ENCODE peak calls at places on chromosomes 7 and 10, in seven cellular contexts. O is transverse colon, D is A549, W is PC-3, Y is GM12864, E is chondrocyte, G is tibial artery. A is an unnamed sample.

GRCh38 chr7:144785491-144785890 is 50.4 kb downstream of the TPK1 start:
- DNase-seq in G (no peak), O (no peak), E (no peak), Y (no peak), D (no peak), W (no peak), A (no peak)

GRCh38 chr7:114851406-114852025 is 70.4 kb upstream of the MDFIC start:
- DNase-seq in D (no peak), E (no peak), W (no peak), O (no peak), G (no peak), Y (no peak), A (no peak)

GRCh38 chr10:69295027-69295426 is 16.7 kb downstream of the HK1 start:
- DNase-seq in O (no peak), W (no peak), E (no peak), G (no peak), D (no peak), Y (no peak), A (no peak)

GRCh38 chr7:106589495-106589879 is 71.5 kb downstream of the CCDC71L start:
- DNase-seq in Y (no peak), W (no peak), G (no peak), O (no peak), D (no peak), E (no peak), A (no peak)

GRCh38 chr7:110448918-110449317 is 642.0 kb upstream of the LRRN3 start:
- DNase-seq in Y (no peak), W (no peak), O (no peak), E (no peak), G (no peak), D (no peak), A (peak; percentile 15)

GRCh38 chr10:43203491-43204393 is 63.1 kb downstream of the RASGEF1A start:
- DNase-seq in G (peak; percentile 19), D (no peak), O (no peak), W (no peak), Y (no peak), E (peak; percentile 71), A (no peak)

GRCh38 chr7:140525741-140526140 is 46.4 kb upstream of the MKRN1 start:
- DNase-seq in W (peak; percentile 83), O (peak; percentile 63), G (no peak), D (no peak), Y (no peak), E (no peak), A (no peak)

GRCh38 chr7:102321351-102322201 is 34.7 kb downstream of the SPDYE6 start:
- DNase-seq in Y (no peak), E (no peak), O (peak; percentile 33), W (no peak), G (no peak), D (no peak), A (peak; percentile 65)

GRCh38 chr10:119199231-119199992 is 8.0 kb upstream of the GRK5 start:
- DNase-seq in O (peak; percentile 63), E (no peak), W (peak; percentile 70), D (peak; percentile 68), Y (no peak), G (peak; percentile 54), A (peak; percentile 63)

GRCh38 chr7:36895112-36895511 is 170.8 kb upstream of the AOAH start:
- DNase-seq in W (peak; percentile 57), G (no peak), Y (no peak), D (no peak), E (no peak), O (no peak), A (no peak)

GRCh38 chr7:132152490-132152889 is 423.8 kb downstream of the PLXNA4 start:
- DNase-seq in O (no peak), D (no peak), G (no peak), E (no peak), W (no peak), Y (no peak), A (no peak)

GRCh38 chr7:107661081-107661864 is 645 bp downstream of the SLC26A4 start:
- DNase-seq in D (no peak), Y (no peak), G (peak; percentile 30), O (peak; percentile 52), E (peak; percentile 89), W (peak; percentile 39), A (peak; percentile 43)

GRCh38 chr7:17131983-17132655 is 166.3 kb upstream of the AHR start:
- DNase-seq in W (no peak), G (no peak), Y (no peak), E (no peak), O (no peak), D (no peak), A (no peak)

GRCh38 chr10:22335204-22335956 is 9.9 kb upstream of the SPAG6 start:
- DNase-seq in O (peak; percentile 61), G (peak; percentile 39), Y (no peak), E (no peak), D (peak; percentile 52), W (peak; percentile 26), A (peak; percentile 90)

GRCh38 chr7:105268511-105269392 is 120.0 kb downstream of the SRPK2 start:
- DNase-seq in D (peak; percentile 58), W (peak; percentile 54), E (no peak), O (no peak), Y (no peak), G (no peak), A (peak; percentile 54)

GRCh38 chr10:119786117-119786769 is 60.4 kb downstream of the INPP5F start:
- DNase-seq in E (no peak), Y (no peak), D (no peak), O (no peak), G (no peak), W (peak; percentile 32), A (no peak)

GRCh38 chr10:124992462-124993344 is 50.8 kb downstream of the ZRANB1 start:
- DNase-seq in Y (no peak), W (peak; percentile 68), E (peak; percentile 77), G (peak; percentile 81), O (peak; percentile 54), D (no peak), A (peak; percentile 20)

GRCh38 chr10:124909563-124909962 is 32.4 kb upstream of the ZRANB1 start:
- DNase-seq in E (no peak), Y (no peak), O (no peak), W (no peak), D (no peak), G (no peak), A (no peak)

GRCh38 chr10:15725603-15726002 is 5.9 kb upstream of the ITGA8 start:
- DNase-seq in G (peak; percentile 31), D (peak; percentile 44), Y (no peak), O (peak; percentile 12), W (peak; percentile 48), E (no peak), A (peak; percentile 69)

GRCh38 chr10:125016123-125016522 is 74.2 kb downstream of the ZRANB1 start:
- DNase-seq in Y (no peak), G (peak; percentile 90), O (no peak), W (no peak), D (no peak), E (no peak), A (no peak)

GRCh38 chr7:39184387-39184786 is 206.7 kb downstream of the POU6F2 start:
- DNase-seq in W (peak; percentile 5), D (no peak), G (no peak), Y (peak; percentile 19), E (no peak), O (no peak), A (no peak)
- TF ChIP-seq CTCF in W (no peak), D (no peak), G (no peak), Y (no peak), E (peak; percentile 16), O (no peak), A (no peak)

DNA sequence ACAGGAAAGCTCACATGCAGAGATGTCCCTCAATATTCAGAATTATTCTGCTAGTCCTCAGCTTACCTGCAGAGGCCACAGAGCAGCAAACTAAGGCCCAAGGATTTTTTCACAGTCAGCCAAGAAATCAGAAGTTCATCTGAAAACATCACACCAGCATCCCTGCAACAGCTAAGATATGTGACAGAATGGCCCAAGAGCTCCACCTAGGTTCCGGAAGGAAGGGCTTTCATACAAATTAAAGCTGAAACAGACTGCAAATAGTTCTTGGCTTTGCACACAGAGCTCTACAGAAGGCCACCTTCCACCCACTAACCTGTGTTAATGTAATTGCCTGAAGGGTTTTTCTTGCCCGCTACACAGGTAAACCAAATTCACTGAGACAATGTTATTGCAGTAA is 438.8 kb upstream of the C7orf33 start:
- DNase-seq in D (no peak), G (no peak), O (no peak), E (no peak), W (peak; percentile 8), Y (no peak), A (no peak)
- TF ChIP-seq CTCF in D (no peak), G (no peak), O (no peak), E (no peak), W (no peak), Y (no peak), A (peak; percentile 6)

DNA sequence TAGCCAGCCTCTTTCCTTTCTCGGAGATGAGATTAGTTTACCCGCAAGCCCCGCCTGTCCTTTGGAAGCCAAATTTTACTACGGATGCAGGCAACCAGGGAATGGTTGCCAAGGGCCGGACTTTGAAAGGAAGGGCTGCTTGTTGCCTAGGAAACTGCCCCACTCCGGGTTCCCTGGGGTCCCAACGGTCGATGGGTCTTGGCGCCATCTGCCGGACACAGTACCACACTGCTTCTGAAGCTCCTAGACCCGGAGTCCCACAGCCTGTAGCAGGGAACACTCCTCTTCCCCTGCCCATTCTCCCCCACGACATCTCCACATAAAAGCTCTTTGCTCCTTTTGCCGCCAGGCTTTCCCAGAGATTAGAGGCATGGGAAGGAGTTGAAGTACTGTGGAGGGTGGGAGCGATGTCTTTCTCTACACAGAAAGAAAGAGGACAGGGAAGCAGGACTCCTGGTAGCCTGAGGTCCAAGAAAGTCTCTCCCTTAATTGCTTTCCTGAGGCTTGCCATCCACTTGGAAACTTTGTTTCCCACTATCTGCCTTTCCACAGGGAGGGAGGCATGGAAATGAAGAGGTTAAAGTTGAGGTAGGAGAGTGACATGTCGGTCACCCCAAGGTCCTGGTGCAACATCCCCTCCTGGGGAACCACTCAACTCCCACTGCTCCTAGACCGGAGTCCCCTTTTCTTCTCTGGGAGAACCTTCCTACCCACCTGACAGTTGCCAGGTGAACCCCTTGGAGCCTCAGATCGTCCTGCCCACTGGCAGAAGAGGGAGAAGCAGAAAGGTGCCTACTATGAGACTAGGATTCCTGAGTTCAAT is 21.9 kb downstream of the IMPDH1 start:
- DNase-seq in Y (no peak), E (no peak), G (peak; percentile 63), W (peak; percentile 80), D (peak; percentile 97), O (peak; percentile 75), A (peak; percentile 90)
- TF ChIP-seq CTCF in Y (peak; percentile 93), E (peak; percentile 94), G (peak; percentile 78), W (peak; percentile 86), D (peak; percentile 81), O (peak; percentile 79), A (peak; percentile 84)

GRCh38 chr10:21095494-21096055 is 198.5 kb upstream of the NEBL start:
- DNase-seq in G (no peak), D (no peak), O (no peak), E (no peak), Y (no peak), W (no peak), A (no peak)
- TF ChIP-seq CTCF in G (no peak), D (no peak), O (no peak), E (no peak), Y (no peak), W (no peak), A (no peak)